ENCODE peak calls at places on chromosomes 11 and 22, in six cellular contexts. Z, X, A, G, V and Q are unnamed samples.

GRCh38 chr11:63537293-63538101 is 889 bp downstream of the PLAAT4 start:
- DNase-seq in G (no peak), Z (peak), A (no peak), X (no peak), V (no peak), Q (peak)

GRCh38 chr11:107915229-107915628 is 13.0 kb upstream of the RAB39A start:
- DNase-seq in G (no peak), V (no peak), A (no peak), X (no peak), Z (no peak), Q (no peak)

GRCh38 chr11:118929496-118930151 is 3.9 kb upstream of the BCL9L start:
- DNase-seq in X (no peak), Z (peak), G (peak), V (peak), A (peak), Q (peak)

GRCh38 chr22:17988800-17989513 is 35.4 kb downstream of the MICAL3 start:
- DNase-seq in X (no peak), V (no peak), Z (no peak), G (no peak), A (no peak), Q (no peak)

GRCh38 chr11:65493367-65494176 is 5.3 kb upstream of the MALAT1 start:
- DNase-seq in X (no peak), V (no peak), Z (peak), G (peak), A (peak), Q (peak)

GRCh38 chr11:46198245-46198872 is 77.1 kb upstream of the PHF21A start:
- DNase-seq in X (no peak), A (no peak), V (no peak), G (no peak), Z (no peak), Q (no peak)

GRCh38 chr11:31974737-31975136 is 116.1 kb upstream of the RCN1 start:
- DNase-seq in Z (peak), G (no peak), A (no peak), X (no peak), V (no peak), Q (no peak)

GRCh38 chr22:17924735-17925727 is 99.3 kb downstream of the MICAL3 start:
- DNase-seq in V (no peak), X (no peak), G (no peak), A (no peak), Z (no peak), Q (no peak)

GRCh38 chr22:37802310-37803194 is 5.2 kb upstream of the GCAT start:
- DNase-seq in X (no peak), Z (no peak), V (no peak), A (peak), G (peak), Q (peak)

GRCh38 chr22:49112661-49113626 is 714.7 kb downstream of the BRD1 start:
- DNase-seq in A (no peak), G (no peak), Z (no peak), X (no peak), V (no peak), Q (no peak)

GRCh38 chr22:49116486-49116885 is 711.2 kb downstream of the BRD1 start:
- DNase-seq in X (no peak), V (no peak), A (peak), Z (no peak), G (no peak), Q (no peak)

GRCh38 chr22:49115186-49115585 is 712.5 kb downstream of the BRD1 start:
- DNase-seq in Z (no peak), V (no peak), G (no peak), X (no peak), A (no peak), Q (no peak)

GRCh38 chr22:49113758-49114157 is 713.9 kb downstream of the BRD1 start:
- DNase-seq in X (no peak), Z (no peak), V (no peak), A (no peak), G (no peak), Q (no peak)

GRCh38 chr22:49116021-49116420 is 711.7 kb downstream of the BRD1 start:
- DNase-seq in G (no peak), Z (no peak), A (peak), V (no peak), X (no peak), Q (no peak)
- H3K27ac ChIP-seq in G (no peak), Z (no peak), A (no peak), V (no peak), X (no peak), Q (no peak)

DNA sequence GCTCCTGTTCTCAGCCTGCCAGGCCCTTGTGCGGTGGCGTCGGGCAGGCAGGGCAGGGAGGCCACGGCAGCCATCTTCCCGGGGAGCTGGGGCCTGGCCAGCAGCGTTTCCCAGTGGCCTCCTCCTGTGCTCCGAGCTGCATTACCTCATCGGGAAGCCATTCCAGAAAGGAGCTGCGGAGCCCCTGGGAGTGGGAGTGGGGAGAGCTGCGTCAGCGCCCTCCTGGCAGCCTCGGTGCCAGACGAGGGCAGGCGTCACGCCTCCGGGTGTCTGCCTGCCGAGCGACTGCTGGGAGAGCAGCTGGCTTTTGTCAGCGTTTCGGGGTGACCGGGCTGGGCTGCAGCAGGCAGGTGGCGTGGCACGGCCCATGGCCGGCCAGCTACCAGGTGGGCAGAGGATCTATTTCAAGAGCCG is 30.9 kb upstream of the WNT7B start:
- DNase-seq in A (no peak), X (no peak), G (peak), Z (peak), V (no peak), Q (peak)
- H3K27ac ChIP-seq in A (no peak), X (peak), G (peak), Z (peak), V (no peak), Q (peak)

GRCh38 chr11:105937738-105938137 is 84.3 kb downstream of the MSANTD4 start:
- DNase-seq in G (peak), Z (peak), A (no peak), V (no peak), X (no peak), Q (no peak)

GRCh38 chr11:105942951-105943350 is 79.1 kb downstream of the MSANTD4 start:
- DNase-seq in Z (no peak), V (no peak), G (no peak), A (no peak), X (no peak), Q (no peak)

GRCh38 chr11:105935791-105936190 is 86.2 kb downstream of the MSANTD4 start:
- DNase-seq in V (no peak), G (no peak), X (no peak), Z (peak), A (no peak), Q (no peak)

GRCh38 chr11:105933666-105934065 is 88.4 kb downstream of the MSANTD4 start:
- DNase-seq in A (no peak), X (no peak), G (no peak), Z (no peak), V (no peak), Q (no peak)

DNA sequence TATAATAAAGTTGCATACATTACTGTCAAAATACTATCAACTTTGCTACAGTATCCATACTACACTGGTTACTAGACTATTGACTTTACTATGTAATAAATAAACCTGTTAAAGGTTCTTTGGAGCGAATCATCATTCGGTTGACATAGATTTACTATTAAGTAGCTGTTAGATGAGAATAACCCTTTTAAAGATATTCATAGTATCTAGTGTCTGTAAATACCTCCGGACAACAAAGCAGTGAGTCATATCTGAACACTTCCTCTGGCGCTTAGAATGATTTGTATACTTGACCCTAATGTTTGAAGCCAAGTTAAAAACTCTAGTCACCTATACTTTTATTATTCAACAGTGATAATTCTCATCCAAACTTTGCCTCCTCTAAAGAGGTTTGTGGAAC is 84.7 kb downstream of the MSANTD4 start:
- DNase-seq in X (no peak), G (no peak), V (no peak), A (no peak), Z (peak), Q (no peak)
- H3K27ac ChIP-seq in X (no peak), G (no peak), V (no peak), A (no peak), Z (peak), Q (no peak)

DNA sequence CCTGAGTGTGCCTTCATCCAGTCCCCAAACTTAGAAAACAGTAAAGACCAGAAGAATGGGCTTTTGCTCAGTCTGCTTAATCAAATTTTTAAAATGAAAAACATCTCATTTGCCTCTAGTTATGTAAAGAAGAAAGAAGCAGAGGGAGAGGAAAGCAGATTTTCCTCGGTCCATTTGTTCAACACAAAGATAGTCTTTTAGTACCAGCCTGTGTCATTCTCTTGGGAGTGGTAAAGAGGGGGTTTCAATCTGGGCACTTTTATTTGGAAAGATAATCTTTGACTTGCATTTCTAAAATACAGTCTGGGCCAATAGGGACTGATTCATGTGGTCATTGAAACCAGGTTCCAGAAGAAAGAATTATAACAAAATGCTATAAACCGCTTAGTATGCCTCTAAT is 29.5 kb downstream of the KREMEN1 start:
- DNase-seq in Z (no peak), V (no peak), A (no peak), X (no peak), G (no peak), Q (no peak)
- H3K27ac ChIP-seq in Z (no peak), V (no peak), A (no peak), X (no peak), G (no peak), Q (no peak)

DNA sequence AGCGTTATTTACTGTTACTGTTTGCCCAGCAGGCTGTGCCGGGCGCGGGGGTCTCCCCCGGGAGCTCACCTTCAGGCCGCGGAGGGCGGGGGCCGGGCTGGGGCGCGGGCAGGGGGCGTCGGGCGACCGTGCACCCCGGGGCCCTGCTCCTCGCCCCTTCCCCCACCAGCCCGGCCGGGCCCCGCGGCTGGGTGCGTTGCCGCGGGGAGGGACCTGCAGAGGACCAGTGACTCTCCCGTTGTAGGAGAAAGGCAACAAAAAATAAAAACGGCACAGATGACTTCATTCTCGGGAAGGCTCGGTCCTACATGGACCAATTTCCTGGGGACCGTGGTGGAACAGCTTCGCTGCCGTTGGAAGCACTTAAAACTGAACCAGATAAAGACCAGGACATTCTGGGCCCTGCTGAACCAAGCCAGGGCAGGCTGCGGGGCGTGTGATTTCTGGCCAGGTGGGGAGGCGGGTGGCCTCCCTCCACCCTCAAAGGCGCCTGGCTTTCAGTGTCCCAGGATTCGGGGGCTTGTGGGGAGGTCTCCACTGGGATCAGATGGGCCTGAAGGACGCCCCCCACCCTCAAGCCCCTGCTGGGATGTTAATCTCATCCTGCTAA is 57.3 kb downstream of the IGLL1 start:
- DNase-seq in X (no peak), Z (no peak), A (no peak), G (peak), V (no peak), Q (no peak)
- H3K27ac ChIP-seq in X (peak), Z (peak), A (no peak), G (peak), V (no peak), Q (peak)